ENCODE peak calls at places on chromosomes 7 and 10, in eight cellular contexts. V is CD4-positive, alpha-beta memory T cell; A is cardiac septum; Z is H54; B is BJ; M is GM13977; C is neural crest cell; K is stimulated activated CD8-positive, alpha-beta memory T cell treated with anti-CD3 and anti-CD28 coated beads, Interleukin-2, amount 100 ng/mL, for 1 hour. N is an unnamed sample.

GRCh38 chr10:86403183-86403797 is 36.7 kb upstream of the GRID1 start:
- DNase-seq in V (no peak), A (no peak), Z (no peak), B (no peak), M (no peak), C (no peak), K (no peak), N (no peak)

GRCh38 chr10:103204353-103205255 is 11.5 kb upstream of the NT5C2 start:
- DNase-seq in V (no peak), A (no peak), Z (no peak), B (no peak), M (no peak), C (peak), K (no peak), N (no peak)

GRCh38 chr7:1397491-1398327 is 61.6 kb downstream of the MICALL2 start:
- DNase-seq in V (no peak), A (no peak), Z (no peak), B (no peak), M (no peak), C (no peak), K (no peak), N (no peak)

GRCh38 chr7:129271500-129272355 is 46.9 kb downstream of the AHCYL2 start:
- DNase-seq in V (peak), A (no peak), Z (peak), B (no peak), M (peak), C (peak), K (peak), N (peak)

GRCh38 chr7:64959072-64959747 is 31.6 kb downstream of the ZNF117 start:
- DNase-seq in V (no peak), A (no peak), Z (no peak), B (no peak), M (no peak), C (no peak), K (no peak), N (peak)

GRCh38 chr10:36096571-36096970 is 454.5 kb upstream of the FZD8 start:
- DNase-seq in V (no peak), A (no peak), Z (no peak), B (no peak), M (no peak), C (no peak), K (no peak), N (no peak)

GRCh38 chr7:2804227-2804763 is 39.8 kb downstream of the GNA12 start:
- DNase-seq in V (no peak), A (no peak), Z (no peak), B (no peak), M (no peak), C (no peak), K (no peak), N (no peak)

GRCh38 chr10:89245802-89246201 is 5.8 kb downstream of the LIPA start:
- DNase-seq in V (no peak), A (no peak), Z (no peak), B (no peak), M (peak), C (no peak), K (no peak), N (no peak)

GRCh38 chr7:33336820-33337219 is 207.5 kb downstream of the BBS9 start:
- DNase-seq in V (no peak), A (no peak), Z (no peak), B (no peak), M (no peak), C (no peak), K (no peak), N (no peak)

GRCh38 chr10:29420744-29421143 is 131.9 kb downstream of the LYZL1 start:
- DNase-seq in V (no peak), A (no peak), Z (no peak), B (no peak), M (no peak), C (no peak), K (no peak), N (no peak)

GRCh38 chr7:104984591-104985258 is 29.3 kb upstream of the KMT2E start:
- DNase-seq in V (no peak), A (no peak), Z (no peak), B (no peak), M (no peak), C (no peak), K (no peak), N (no peak)

GRCh38 chr7:48087349-48087748 is 1.7 kb upstream of the UPP1 start:
- DNase-seq in V (peak), A (no peak), Z (no peak), B (no peak), M (no peak), C (no peak), K (no peak), N (no peak)

GRCh38 chr7:137074386-137075030 is 206.1 kb downstream of the CHRM2 start:
- DNase-seq in V (no peak), A (no peak), Z (no peak), B (peak), M (no peak), C (no peak), K (no peak), N (no peak)

GRCh38 chr7:21587139-21587773 is 44.4 kb downstream of the DNAH11 start:
- DNase-seq in V (no peak), A (no peak), Z (no peak), B (no peak), M (no peak), C (no peak), K (no peak), N (no peak)

GRCh38 chr7:16084370-16084769 is 337.0 kb downstream of the CRPPA start:
- DNase-seq in V (no peak), A (no peak), Z (no peak), B (no peak), M (no peak), C (no peak), K (no peak), N (no peak)

GRCh38 chr7:81692146-81692905 is 77.5 kb downstream of the HGF start:
- DNase-seq in V (no peak), A (no peak), Z (no peak), B (no peak), M (no peak), C (no peak), K (no peak), N (no peak)

GRCh38 chr7:141562036-141562435 is 10.8 kb downstream of the AGK start:
- DNase-seq in V (no peak), A (no peak), Z (no peak), B (no peak), M (no peak), C (no peak), K (no peak), N (no peak)

GRCh38 chr10:132397671-132398565 is 918 bp downstream of the PWWP2B start:
- DNase-seq in V (peak), A (no peak), Z (peak), B (no peak), M (no peak), C (no peak), K (no peak), N (peak)

N was measured in Jurkat, Clone E6-1.